ENCODE peak calls at places on chromosomes 1 and 21, in eight cellular contexts. One of them, this sample, is unnamed.

GRCh38 chr1:50978852-50979781 is 9.1 kb downstream of the CDKN2C start:
- DNase-seq in gastrocnemius medialis: no peak
- DNase-seq in nephron progenitor cell: peak; percentile 12
- DNase-seq in lower leg skin: no peak
- DNase-seq in GM12864: no peak
- DNase-seq in CD8-positive, alpha-beta T cell: peak; percentile 42
- DNase-seq in epithelial cell of esophagus: no peak
- DNase-seq in IMR-90: no peak
- DNase-seq in this sample: no peak

GRCh38 chr1:5572794-5573193 is 419.4 kb downstream of the NPHP4 start:
- DNase-seq in IMR-90: no peak
- DNase-seq in gastrocnemius medialis: no peak
- DNase-seq in lower leg skin: no peak
- DNase-seq in epithelial cell of esophagus: no peak
- DNase-seq in GM12864: no peak
- DNase-seq in nephron progenitor cell: no peak
- DNase-seq in CD8-positive, alpha-beta T cell: no peak
- DNase-seq in this sample: no peak

GRCh38 chr1:9881838-9882249 is 28.2 kb downstream of the CTNNBIP1 start:
- DNase-seq in epithelial cell of esophagus: peak; percentile 63
- DNase-seq in lower leg skin: no peak
- DNase-seq in gastrocnemius medialis: no peak
- DNase-seq in IMR-90: peak; percentile 63
- DNase-seq in nephron progenitor cell: no peak
- DNase-seq in GM12864: no peak
- DNase-seq in CD8-positive, alpha-beta T cell: no peak
- DNase-seq in this sample: peak; percentile 91

GRCh38 chr1:93888900-93889299 is 9.9 kb upstream of the DNTTIP2 start:
- DNase-seq in IMR-90: no peak
- DNase-seq in nephron progenitor cell: no peak
- DNase-seq in epithelial cell of esophagus: no peak
- DNase-seq in lower leg skin: no peak
- DNase-seq in GM12864: no peak
- DNase-seq in gastrocnemius medialis: no peak
- DNase-seq in CD8-positive, alpha-beta T cell: no peak
- DNase-seq in this sample: no peak

GRCh38 chr1:116763116-116763786 is 9.0 kb downstream of the CD2 start:
- DNase-seq in nephron progenitor cell: no peak
- DNase-seq in epithelial cell of esophagus: no peak
- DNase-seq in GM12864: no peak
- DNase-seq in CD8-positive, alpha-beta T cell: peak; percentile 63
- DNase-seq in lower leg skin: no peak
- DNase-seq in IMR-90: no peak
- DNase-seq in gastrocnemius medialis: no peak
- DNase-seq in this sample: no peak

GRCh38 chr1:233639611-233640010 is 25.7 kb downstream of the KCNK1 start:
- DNase-seq in nephron progenitor cell: no peak
- DNase-seq in lower leg skin: no peak
- DNase-seq in CD8-positive, alpha-beta T cell: no peak
- DNase-seq in epithelial cell of esophagus: no peak
- DNase-seq in GM12864: no peak
- DNase-seq in gastrocnemius medialis: no peak
- DNase-seq in IMR-90: peak; percentile 9
- DNase-seq in this sample: peak; percentile 64

GRCh38 chr1:70093250-70093975 is 112.0 kb downstream of the LRRC40 start:
- DNase-seq in GM12864: no peak
- DNase-seq in epithelial cell of esophagus: no peak
- DNase-seq in CD8-positive, alpha-beta T cell: no peak
- DNase-seq in gastrocnemius medialis: no peak
- DNase-seq in nephron progenitor cell: no peak
- DNase-seq in IMR-90: no peak
- DNase-seq in lower leg skin: no peak
- DNase-seq in this sample: no peak

GRCh38 chr1:246032111-246032551 is 474.9 kb downstream of the SMYD3 start:
- DNase-seq in epithelial cell of esophagus: no peak
- DNase-seq in IMR-90: no peak
- DNase-seq in gastrocnemius medialis: no peak
- DNase-seq in nephron progenitor cell: no peak
- DNase-seq in CD8-positive, alpha-beta T cell: no peak
- DNase-seq in GM12864: no peak
- DNase-seq in lower leg skin: no peak
- DNase-seq in this sample: no peak

GRCh38 chr1:215749423-215749822 is 182.3 kb downstream of the KCTD3 start:
- DNase-seq in CD8-positive, alpha-beta T cell: no peak
- DNase-seq in GM12864: no peak
- DNase-seq in nephron progenitor cell: no peak
- DNase-seq in lower leg skin: no peak
- DNase-seq in epithelial cell of esophagus: peak; percentile 18
- DNase-seq in IMR-90: peak; percentile 90
- DNase-seq in gastrocnemius medialis: no peak
- DNase-seq in this sample: no peak

GRCh38 chr1:77762072-77762476 is 2.4 kb upstream of the USP33 start:
- DNase-seq in lower leg skin: no peak
- DNase-seq in epithelial cell of esophagus: peak; percentile 88
- DNase-seq in CD8-positive, alpha-beta T cell: no peak
- DNase-seq in gastrocnemius medialis: no peak
- DNase-seq in IMR-90: peak; percentile 81
- DNase-seq in nephron progenitor cell: no peak
- DNase-seq in GM12864: no peak
- DNase-seq in this sample: peak; percentile 87

GRCh38 chr1:77757616-77758015 is 2.0 kb downstream of the USP33 start:
- DNase-seq in CD8-positive, alpha-beta T cell: no peak
- DNase-seq in lower leg skin: no peak
- DNase-seq in nephron progenitor cell: no peak
- DNase-seq in IMR-90: peak; percentile 52
- DNase-seq in epithelial cell of esophagus: peak; percentile 57
- DNase-seq in gastrocnemius medialis: no peak
- DNase-seq in GM12864: no peak
- DNase-seq in this sample: peak; percentile 75

GRCh38 chr1:77757066-77757584 is 2.5 kb downstream of the USP33 start:
- DNase-seq in IMR-90: no peak
- DNase-seq in gastrocnemius medialis: no peak
- DNase-seq in lower leg skin: no peak
- DNase-seq in epithelial cell of esophagus: no peak
- DNase-seq in GM12864: no peak
- DNase-seq in nephron progenitor cell: no peak
- DNase-seq in CD8-positive, alpha-beta T cell: no peak
- DNase-seq in this sample: no peak

GRCh38 chr1:77756052-77756754 is 3.4 kb downstream of the USP33 start:
- DNase-seq in GM12864: no peak
- DNase-seq in epithelial cell of esophagus: no peak
- DNase-seq in nephron progenitor cell: no peak
- DNase-seq in lower leg skin: no peak
- DNase-seq in CD8-positive, alpha-beta T cell: no peak
- DNase-seq in gastrocnemius medialis: no peak
- DNase-seq in IMR-90: no peak
- DNase-seq in this sample: no peak

DNA sequence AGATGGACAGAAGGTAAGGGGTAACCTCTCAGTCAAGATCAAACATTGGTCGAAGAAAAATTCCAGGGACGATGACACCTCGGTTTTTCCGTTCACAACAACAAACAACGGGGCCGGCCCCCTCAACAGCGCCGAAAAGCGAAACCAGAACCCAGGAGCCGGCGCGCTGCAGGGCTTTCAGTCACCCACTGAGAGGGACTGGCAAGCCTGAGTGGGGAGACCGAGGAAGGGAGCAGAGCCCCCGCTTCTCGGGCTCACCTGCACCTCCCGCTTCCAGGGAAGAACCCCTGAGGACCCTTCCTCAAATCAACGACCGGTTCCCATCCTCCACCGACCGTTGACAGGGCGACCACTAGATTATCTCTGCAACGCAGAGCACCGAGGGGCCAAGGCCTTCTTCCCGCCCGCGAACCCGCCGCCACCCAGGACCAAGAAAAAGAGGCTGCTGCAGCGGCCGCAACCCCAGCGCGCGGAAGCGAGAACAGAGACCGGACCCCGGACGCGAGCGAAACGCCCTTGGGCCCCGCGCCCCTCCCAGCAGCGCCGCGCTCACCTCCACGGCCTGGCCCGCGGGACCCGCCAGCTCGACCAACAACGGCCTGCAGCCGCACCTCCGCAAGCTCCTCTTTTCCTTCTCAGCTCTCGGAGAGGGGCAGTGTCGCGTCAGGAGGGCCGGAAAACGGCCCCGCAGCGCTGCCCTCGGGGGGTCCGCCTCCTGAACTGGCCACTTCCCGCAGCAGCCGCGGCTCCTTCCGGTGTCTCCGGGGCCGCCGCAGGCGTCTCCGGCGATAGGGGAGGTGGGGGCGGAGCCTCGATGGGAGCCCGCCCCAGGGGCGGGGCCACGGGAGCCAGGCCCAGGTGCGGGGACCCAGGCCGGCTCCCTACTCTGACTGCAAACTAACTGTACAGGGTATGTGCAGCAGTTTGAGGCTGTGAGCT is at the start of gene USP33:
- DNase-seq in GM12864: peak; percentile 49
- DNase-seq in nephron progenitor cell: peak; percentile 91
- DNase-seq in epithelial cell of esophagus: peak; percentile 84
- DNase-seq in lower leg skin: peak; percentile 80
- DNase-seq in CD8-positive, alpha-beta T cell: peak; percentile 89
- DNase-seq in gastrocnemius medialis: peak; percentile 78
- DNase-seq in IMR-90: peak; percentile 66
- DNase-seq in this sample: peak; percentile 84
- TF ChIP-seq CTCF in GM12864: no peak
- TF ChIP-seq CTCF in nephron progenitor cell: no peak
- TF ChIP-seq CTCF in epithelial cell of esophagus: no peak
- TF ChIP-seq CTCF in lower leg skin: no peak
- TF ChIP-seq CTCF in CD8-positive, alpha-beta T cell: no peak
- TF ChIP-seq CTCF in gastrocnemius medialis: no peak
- TF ChIP-seq CTCF in IMR-90: no peak
- TF ChIP-seq CTCF in this sample: no peak

DNA sequence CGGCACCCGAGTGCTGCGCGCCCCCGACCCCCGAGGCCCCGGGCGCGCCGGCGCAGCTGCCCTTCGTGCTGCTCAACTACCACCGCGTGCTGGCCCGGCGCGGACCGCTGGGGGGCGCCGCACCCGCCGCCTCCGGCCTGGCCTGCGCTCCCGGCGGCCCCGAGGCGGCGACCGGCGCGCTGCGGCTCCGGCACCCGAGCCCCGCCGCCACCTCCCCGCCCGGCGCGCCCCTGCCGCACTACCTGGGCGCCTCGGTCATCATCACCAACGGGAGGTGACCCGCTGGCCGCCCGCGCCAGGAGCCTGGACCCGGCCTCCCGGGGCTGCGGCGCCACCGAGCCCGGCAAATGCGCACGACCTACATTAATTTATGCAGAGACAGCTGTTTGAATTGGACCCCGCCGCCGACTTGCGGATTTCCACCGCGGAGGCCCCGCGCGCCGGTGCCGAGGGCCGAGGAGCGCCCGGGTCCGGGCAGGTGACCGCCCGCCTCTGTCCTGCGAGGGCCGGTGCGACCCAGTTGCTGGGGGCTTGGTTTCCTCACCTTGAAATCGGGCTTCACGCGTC is 49.0 kb downstream of the SIM2 start:
- DNase-seq in IMR-90: peak; percentile 34
- DNase-seq in lower leg skin: no peak
- DNase-seq in CD8-positive, alpha-beta T cell: no peak
- DNase-seq in GM12864: no peak
- DNase-seq in epithelial cell of esophagus: peak; percentile 52
- DNase-seq in nephron progenitor cell: peak; percentile 87
- DNase-seq in gastrocnemius medialis: no peak
- DNase-seq in this sample: no peak
- TF ChIP-seq CTCF in IMR-90: peak; percentile 56
- TF ChIP-seq CTCF in lower leg skin: no peak
- TF ChIP-seq CTCF in CD8-positive, alpha-beta T cell: no peak
- TF ChIP-seq CTCF in GM12864: peak; percentile 4
- TF ChIP-seq CTCF in epithelial cell of esophagus: peak; percentile 18
- TF ChIP-seq CTCF in nephron progenitor cell: no peak
- TF ChIP-seq CTCF in gastrocnemius medialis: no peak
- TF ChIP-seq CTCF in this sample: no peak

GRCh38 chr1:205538211-205538840 is 33.9 kb downstream of the CDK18 start:
- DNase-seq in epithelial cell of esophagus: no peak
- DNase-seq in gastrocnemius medialis: no peak
- DNase-seq in IMR-90: peak; percentile 13
- DNase-seq in nephron progenitor cell: no peak
- DNase-seq in CD8-positive, alpha-beta T cell: no peak
- DNase-seq in lower leg skin: no peak
- DNase-seq in GM12864: no peak
- DNase-seq in this sample: no peak

GRCh38 chr1:205542367-205542766 is 37.9 kb downstream of the CDK18 start:
- DNase-seq in epithelial cell of esophagus: no peak
- DNase-seq in CD8-positive, alpha-beta T cell: no peak
- DNase-seq in GM12864: no peak
- DNase-seq in gastrocnemius medialis: no peak
- DNase-seq in lower leg skin: no peak
- DNase-seq in nephron progenitor cell: no peak
- DNase-seq in IMR-90: no peak
- DNase-seq in this sample: no peak

GRCh38 chr1:205543351-205544305 is 39.2 kb downstream of the CDK18 start:
- DNase-seq in nephron progenitor cell: peak; percentile 66
- DNase-seq in gastrocnemius medialis: no peak
- DNase-seq in CD8-positive, alpha-beta T cell: no peak
- DNase-seq in lower leg skin: peak; percentile 68
- DNase-seq in epithelial cell of esophagus: peak; percentile 89
- DNase-seq in IMR-90: peak; percentile 82
- DNase-seq in GM12864: no peak
- DNase-seq in this sample: peak; percentile 99

GRCh38 chr1:205537386-205538018 is 33.0 kb downstream of the CDK18 start:
- DNase-seq in lower leg skin: no peak
- DNase-seq in IMR-90: no peak
- DNase-seq in GM12864: no peak
- DNase-seq in CD8-positive, alpha-beta T cell: no peak
- DNase-seq in nephron progenitor cell: no peak
- DNase-seq in gastrocnemius medialis: no peak
- DNase-seq in epithelial cell of esophagus: no peak
- DNase-seq in this sample: no peak

DNA sequence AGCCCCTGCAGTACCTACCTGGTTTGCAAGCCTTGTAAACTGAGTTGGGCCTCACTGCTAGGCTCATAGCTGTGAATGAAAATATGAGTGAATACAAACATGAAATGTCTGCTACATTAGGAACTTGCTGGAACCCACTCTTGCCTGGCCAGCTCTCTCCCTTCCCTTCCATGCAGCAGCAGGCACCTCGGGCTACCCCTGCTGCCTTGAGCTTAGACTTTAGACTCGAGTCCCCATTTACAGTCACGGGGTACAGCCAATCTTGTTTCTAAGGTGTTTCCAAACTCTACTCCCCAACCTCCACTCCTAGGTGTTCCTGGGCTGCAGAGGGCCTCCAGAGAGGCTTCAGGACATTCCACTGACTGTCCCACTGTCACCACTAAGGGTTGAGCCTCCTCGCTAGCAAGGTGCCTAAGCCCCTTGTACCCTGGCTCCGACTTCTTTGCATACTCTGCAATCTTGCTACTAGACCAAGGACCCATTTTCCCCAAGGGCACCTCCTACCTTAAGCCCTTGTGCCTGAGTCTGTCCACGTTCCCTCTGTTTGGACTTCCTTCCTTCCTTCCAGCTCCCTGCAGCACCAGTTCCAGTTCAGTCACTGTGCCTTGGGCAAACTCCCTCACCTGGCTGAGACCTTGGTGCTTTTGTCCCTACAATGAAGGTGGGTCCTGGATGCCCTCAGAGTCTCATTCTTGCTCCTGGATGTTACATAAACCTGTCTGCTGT is 36.9 kb downstream of the CDK18 start:
- DNase-seq in IMR-90: no peak
- DNase-seq in epithelial cell of esophagus: no peak
- DNase-seq in lower leg skin: no peak
- DNase-seq in nephron progenitor cell: no peak
- DNase-seq in GM12864: no peak
- DNase-seq in CD8-positive, alpha-beta T cell: no peak
- DNase-seq in gastrocnemius medialis: no peak
- DNase-seq in this sample: no peak
- TF ChIP-seq CTCF in IMR-90: no peak
- TF ChIP-seq CTCF in epithelial cell of esophagus: no peak
- TF ChIP-seq CTCF in lower leg skin: no peak
- TF ChIP-seq CTCF in nephron progenitor cell: no peak
- TF ChIP-seq CTCF in GM12864: no peak
- TF ChIP-seq CTCF in CD8-positive, alpha-beta T cell: no peak
- TF ChIP-seq CTCF in gastrocnemius medialis: no peak
- TF ChIP-seq CTCF in this sample: no peak

GRCh38 chr1:26161408-26162219 is 2.7 kb downstream of the FAM110D start:
- DNase-seq in lower leg skin: no peak
- DNase-seq in CD8-positive, alpha-beta T cell: peak; percentile 35
- DNase-seq in IMR-90: peak; percentile 31
- DNase-seq in nephron progenitor cell: peak; percentile 83
- DNase-seq in GM12864: no peak
- DNase-seq in gastrocnemius medialis: peak; percentile 36
- DNase-seq in epithelial cell of esophagus: peak; percentile 50
- DNase-seq in this sample: no peak
- TF ChIP-seq CTCF in lower leg skin: no peak
- TF ChIP-seq CTCF in CD8-positive, alpha-beta T cell: no peak
- TF ChIP-seq CTCF in IMR-90: no peak
- TF ChIP-seq CTCF in nephron progenitor cell: no peak
- TF ChIP-seq CTCF in GM12864: no peak
- TF ChIP-seq CTCF in gastrocnemius medialis: peak; percentile 45
- TF ChIP-seq CTCF in epithelial cell of esophagus: no peak
- TF ChIP-seq CTCF in this sample: no peak